ENCODE peak calls at places on chromosomes 7 and 10, in seven cellular contexts. V is Peyer's patch; J is stomach; C is activated CD8-positive, alpha-beta T cell treated with anti-CD3 and anti-CD28 coated beads for 36 hours; P is testis; M is AG04450; W is choroid plexus epithelial cell. N is an unnamed sample.

GRCh38 chr10:103696411-103697145 is 158.8 kb downstream of the SH3PXD2A start:
- DNase-seq in J (peak), C (peak), W (peak), V (peak), M (peak), P (no peak), N (peak)

GRCh38 chr7:151174246-151175046 is 7.0 kb upstream of the GBX1 start:
- DNase-seq in W (peak), V (peak), C (peak), J (peak), P (peak), M (no peak), N (peak)

GRCh38 chr10:131731780-131732630 is 168.8 kb upstream of the PPP2R2D start:
- DNase-seq in P (no peak), M (no peak), C (no peak), J (peak), V (peak), W (no peak), N (peak)

GRCh38 chr10:121900443-121901174 is 27.2 kb downstream of the ATE1 start:
- DNase-seq in M (peak), W (peak), P (no peak), V (no peak), C (peak), J (no peak), N (peak)

GRCh38 chr10:101043356-101043707 is 12.3 kb downstream of the SFXN3 start:
- DNase-seq in C (no peak), W (no peak), J (no peak), M (no peak), P (peak), V (peak), N (no peak)

GRCh38 chr10:132308588-132309451 is 1.1 kb upstream of the STK32C start:
- DNase-seq in V (no peak), M (no peak), J (no peak), P (no peak), C (no peak), W (no peak), N (no peak)

GRCh38 chr10:51313259-51313658 is 239.0 kb downstream of the PRKG1 start:
- DNase-seq in V (no peak), J (no peak), C (no peak), W (no peak), P (no peak), M (no peak), N (no peak)

GRCh38 chr10:133336131-133337078 is at the start of gene CALY:
- DNase-seq in W (no peak), J (peak), V (peak), P (peak), M (no peak), C (peak), N (peak)

GRCh38 chr10:112775347-112775746 is 174.7 kb upstream of the TCF7L2 start:
- DNase-seq in V (no peak), J (no peak), W (peak), M (no peak), P (no peak), C (no peak), N (no peak)

GRCh38 chr7:101365956-101366355 is 3.3 kb downstream of the COL26A1 start:
- DNase-seq in V (peak), P (no peak), J (no peak), C (no peak), M (no peak), W (no peak), N (no peak)

GRCh38 chr10:86635402-86635801 is 18.9 kb upstream of the OPN4 start:
- DNase-seq in W (peak), V (no peak), M (peak), C (no peak), J (no peak), P (no peak), N (no peak)

GRCh38 chr10:133474833-133475734 is 21.3 kb downstream of the SCART1 start:
- DNase-seq in J (no peak), M (no peak), P (no peak), W (no peak), V (no peak), C (peak), N (no peak)

GRCh38 chr7:157621131-157621681 is 284.4 kb downstream of the DNAJB6 start:
- DNase-seq in P (no peak), C (no peak), W (no peak), J (no peak), V (no peak), M (no peak), N (no peak)

GRCh38 chr10:130018253-130018652 is 54.2 kb upstream of the EBF3 start:
- DNase-seq in V (no peak), C (peak), P (no peak), M (peak), J (no peak), W (peak), N (no peak)

GRCh38 chr7:146956853-146957252 is 840.3 kb downstream of the CNTNAP2 start:
- DNase-seq in V (no peak), W (no peak), J (no peak), P (no peak), M (no peak), C (no peak), N (no peak)

GRCh38 chr7:32214913-32215312 is 144.7 kb upstream of the PDE1C start:
- DNase-seq in P (no peak), W (no peak), V (no peak), M (no peak), C (no peak), J (no peak), N (no peak)

GRCh38 chr10:95430231-95430951 is 130.8 kb downstream of the SORBS1 start:
- DNase-seq in W (peak), P (peak), M (peak), V (no peak), J (peak), C (peak), N (peak)

GRCh38 chr10:77004917-77005564 is 632.6 kb downstream of the KCNMA1 start:
- DNase-seq in C (no peak), M (peak), W (peak), J (no peak), P (peak), V (no peak), N (peak)

GRCh38 chr10:114042895-114043531 is 653 bp upstream of the ADRB1 start:
- DNase-seq in W (peak), J (peak), P (peak), M (no peak), C (peak), V (peak), N (peak)

GRCh38 chr10:79116801-79117723 is 48.3 kb downstream of the ZMIZ1 start:
- DNase-seq in M (no peak), J (peak), V (no peak), P (peak), C (no peak), W (peak), N (peak)

GRCh38 chr7:953547-954327 is 743 bp downstream of the ADAP1 start:
- DNase-seq in C (peak), J (peak), V (peak), W (no peak), M (no peak), P (peak), N (no peak)

GRCh38 chr10:1538531-1539061 is 198.7 kb downstream of the ADARB2 start:
- DNase-seq in P (no peak), J (no peak), M (no peak), V (peak), C (no peak), W (no peak), N (no peak)

GRCh38 chr10:106338486-106338885 is 826.0 kb downstream of the SORCS1 start:
- DNase-seq in W (peak), C (no peak), J (no peak), M (no peak), P (no peak), V (no peak), N (no peak)

GRCh38 chr10:21363753-21364104 is 161.8 kb downstream of the SKIDA1 start:
- DNase-seq in P (no peak), V (no peak), J (no peak), W (no peak), M (no peak), C (no peak), N (no peak)

GRCh38 chr7:139108256-139109187 is 998 bp downstream of the ZC3HAV1 start:
- DNase-seq in W (peak), M (no peak), C (peak), J (peak), P (peak), V (peak), N (peak)

GRCh38 chr10:5565671-5566581 is 41.2 kb downstream of the CALML3 start:
- DNase-seq in P (no peak), V (peak), W (no peak), C (no peak), M (peak), J (peak), N (no peak)

GRCh38 chr10:63197304-63198092 is 64.4 kb downstream of the NRBF2 start:
- DNase-seq in V (no peak), C (no peak), W (peak), J (no peak), M (peak), P (no peak), N (no peak)

GRCh38 chr10:3825862-3826351 is 40.9 kb upstream of the KLF6 start:
- DNase-seq in W (no peak), P (no peak), C (no peak), J (no peak), M (no peak), V (no peak), N (no peak)

DNA sequence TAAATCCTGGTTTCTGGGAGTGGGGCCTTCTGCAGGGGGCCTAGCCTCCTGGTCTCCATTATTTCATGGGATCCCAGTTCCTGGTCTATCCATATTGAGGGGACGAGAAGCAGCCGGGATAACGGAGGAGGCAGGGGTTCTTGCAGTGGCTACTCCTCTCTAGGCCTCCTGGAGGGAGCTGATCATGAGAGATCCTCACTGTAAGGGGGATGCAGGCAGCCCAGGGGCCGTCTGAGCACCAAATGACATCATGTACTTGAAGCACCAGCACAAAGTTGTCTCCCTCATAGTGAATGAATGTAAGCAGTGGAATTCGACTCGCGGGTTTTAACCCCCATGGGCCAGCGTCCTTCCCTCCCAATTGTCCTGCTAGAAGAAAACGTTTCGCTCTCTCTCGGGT is 969 bp upstream of the ADCY1 start:
- DNase-seq in P (no peak), J (no peak), M (no peak), C (no peak), W (no peak), V (no peak), N (no peak)
- TF ChIP-seq CTCF in P (no peak), J (no peak), M (no peak), C (no peak), W (no peak), V (no peak), N (no peak)

DNA sequence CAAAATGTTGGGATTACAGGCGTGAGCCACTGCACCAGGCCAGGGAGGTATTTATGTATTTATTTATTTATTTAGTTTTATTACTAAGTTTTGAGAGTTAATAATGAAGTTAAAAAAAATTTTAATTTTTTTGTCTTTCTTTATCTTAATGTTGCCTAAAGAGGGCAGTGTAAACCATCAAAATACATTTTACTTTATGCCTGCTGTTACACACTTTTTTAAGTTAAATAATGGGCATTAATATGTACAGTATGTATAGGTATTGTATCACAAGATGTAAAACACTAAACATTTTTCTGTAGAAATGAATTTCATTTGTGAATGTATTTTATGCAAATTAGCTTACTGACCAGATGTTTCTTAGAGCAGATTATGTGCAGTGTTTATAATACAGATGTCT is 129.4 kb downstream of the AASS start:
- DNase-seq in M (no peak), W (peak), P (no peak), J (no peak), V (no peak), C (no peak), N (no peak)
- TF ChIP-seq CTCF in M (peak), W (peak), P (no peak), J (no peak), V (no peak), C (no peak), N (no peak)

GRCh38 chr7:29826530-29826822 is 20.2 kb downstream of the WIPF3 start:
- DNase-seq in M (no peak), W (no peak), P (no peak), C (no peak), V (no peak), J (no peak), N (no peak)
- TF ChIP-seq CTCF in M (no peak), W (no peak), P (no peak), C (no peak), V (no peak), J (no peak), N (no peak)

GRCh38 chr7:29609162-29610030 is 45.8 kb downstream of the PRR15 start:
- DNase-seq in M (no peak), P (no peak), J (peak), V (peak), C (no peak), W (peak), N (peak)
- TF ChIP-seq CTCF in M (peak), P (peak), J (no peak), V (peak), C (no peak), W (peak), N (peak)

GRCh38 chr7:52091101-52091500 is 774.5 kb upstream of the COBL start:
- DNase-seq in M (no peak), C (no peak), J (no peak), W (no peak), P (no peak), V (no peak), N (no peak)

GRCh38 chr7:52085610-52086009 is 769.0 kb upstream of the COBL start:
- DNase-seq in W (no peak), C (no peak), P (no peak), M (no peak), V (no peak), J (no peak), N (no peak)

GRCh38 chr7:52088008-52088787 is 771.6 kb upstream of the COBL start:
- DNase-seq in M (no peak), V (no peak), P (peak), J (no peak), W (no peak), C (no peak), N (no peak)
- TF ChIP-seq CTCF in M (no peak), V (no peak), P (no peak), J (no peak), W (no peak), C (no peak), N (no peak)

GRCh38 chr7:155371884-155372781 is 74.5 kb downstream of the INSIG1 start:
- DNase-seq in V (no peak), C (peak), M (no peak), P (no peak), W (no peak), J (no peak), N (peak)
- TF ChIP-seq CTCF in V (no peak), C (peak), M (peak), P (no peak), W (no peak), J (no peak), N (peak)

GRCh38 chr7:134378562-134378961 is 61.8 kb upstream of the SLC35B4 start:
- DNase-seq in J (no peak), V (no peak), C (no peak), W (no peak), P (peak), M (no peak), N (no peak)

GRCh38 chr7:134374791-134375190 is 58.1 kb upstream of the SLC35B4 start:
- DNase-seq in C (no peak), W (no peak), P (no peak), V (no peak), M (no peak), J (no peak), N (no peak)

GRCh38 chr7:134374291-134374690 is 57.6 kb upstream of the SLC35B4 start:
- DNase-seq in P (no peak), J (no peak), M (no peak), V (no peak), C (no peak), W (no peak), N (no peak)

GRCh38 chr7:134375206-134375605 is 58.5 kb upstream of the SLC35B4 start:
- DNase-seq in W (no peak), M (no peak), C (no peak), V (no peak), J (no peak), P (no peak), N (no peak)

DNA sequence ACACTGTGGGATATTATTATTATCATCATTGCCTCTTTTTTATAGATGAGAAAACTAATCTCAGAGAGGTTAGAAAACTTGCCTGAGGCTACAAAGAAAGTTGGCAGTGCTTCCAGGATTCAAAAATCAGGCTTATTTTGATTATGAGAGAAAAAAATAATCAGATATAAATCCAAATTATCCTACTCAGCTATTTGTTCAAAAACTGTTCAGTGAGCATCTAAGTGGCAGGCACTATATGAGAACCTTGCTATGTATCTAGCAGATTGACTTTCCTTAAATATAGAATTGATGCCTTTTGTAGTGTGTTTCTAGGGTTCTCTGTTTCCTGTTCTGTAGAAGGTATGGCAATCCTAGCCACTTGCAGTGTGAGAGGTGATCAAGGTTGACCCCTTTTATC is 60.0 kb upstream of the SLC35B4 start:
- DNase-seq in W (no peak), C (no peak), V (no peak), J (no peak), M (no peak), P (no peak), N (no peak)
- TF ChIP-seq CTCF in W (no peak), C (no peak), V (no peak), J (no peak), M (no peak), P (no peak), N (no peak)

DNA sequence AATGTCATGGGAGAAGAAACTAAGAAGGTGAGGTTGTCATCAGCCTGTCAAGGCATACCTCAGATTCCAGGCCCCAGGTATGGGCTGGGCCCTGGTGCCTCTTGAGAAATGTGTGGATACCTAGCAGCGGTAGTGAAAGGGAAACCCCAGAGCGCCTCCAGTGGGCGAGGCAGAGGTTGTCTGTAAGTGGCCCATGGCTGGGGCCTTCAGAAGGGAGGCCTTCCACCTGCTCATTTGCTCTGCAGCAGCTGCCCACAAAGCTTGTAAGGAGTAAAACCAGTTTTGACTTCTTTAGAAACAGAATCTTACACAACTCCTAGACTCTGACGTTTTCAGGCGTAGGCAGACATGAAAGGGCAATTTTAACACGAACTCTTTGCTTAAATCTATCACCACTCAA is 509.9 kb downstream of the PARD3 start:
- DNase-seq in V (no peak), C (peak), J (no peak), P (no peak), W (no peak), M (no peak), N (peak)
- TF ChIP-seq CTCF in V (no peak), C (no peak), J (no peak), P (no peak), W (peak), M (peak), N (no peak)

DNA sequence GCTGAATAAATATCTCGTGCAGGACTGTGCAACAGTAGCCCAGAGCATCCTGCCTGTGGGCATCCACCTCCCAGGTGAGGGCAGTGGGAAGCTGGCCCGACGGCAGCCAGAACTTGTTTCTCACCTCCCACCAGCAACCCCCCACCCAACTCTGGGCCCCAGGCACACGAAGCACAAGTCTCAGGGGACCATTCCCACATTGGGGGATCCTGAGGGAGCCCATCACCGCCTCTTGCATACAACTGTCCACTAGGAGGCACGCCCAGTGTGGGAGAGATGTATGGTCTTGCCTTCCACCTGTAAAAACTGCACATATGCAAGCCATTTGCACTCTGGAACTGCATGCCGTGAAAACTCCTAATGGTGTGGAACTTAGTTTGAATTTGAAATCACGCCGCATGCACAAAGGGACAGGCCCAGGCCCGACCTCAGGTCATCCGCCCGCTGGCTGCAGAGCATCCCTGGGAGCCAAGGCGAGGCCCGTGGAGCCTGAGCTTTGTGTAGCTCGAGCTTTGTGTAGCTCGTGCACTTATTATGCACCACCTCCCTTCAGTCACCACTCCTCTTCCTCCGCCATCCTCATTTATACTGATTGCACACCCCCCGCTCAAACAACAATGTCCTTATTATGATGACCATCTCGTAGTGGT is 147.9 kb downstream of the ADCY1 start:
- DNase-seq in P (no peak), V (peak), M (no peak), J (no peak), C (no peak), W (no peak), N (no peak)
- TF ChIP-seq CTCF in P (no peak), V (no peak), M (no peak), J (no peak), C (no peak), W (peak), N (no peak)

N was measured in GM13976.